ENCODE peak calls at places on chromosome 6, in four cellular contexts. L is K562, H is HepG2, E is WTC11. A is an unnamed sample.

GRCh38 chr6:102798631-102799030 is 1405.1 kb downstream of the GRIK2 start:
- DNase-seq in E (peak), H (no peak), L (no peak), A (peak)

GRCh38 chr6:116941727-116942126 is 64.7 kb downstream of the RFX6 start:
- DNase-seq in L (no peak), E (no peak), H (no peak), A (no peak)

GRCh38 chr6:16757332-16757731 is 3.9 kb downstream of the ATXN1 start:
- DNase-seq in E (no peak), L (no peak), H (no peak), A (no peak)

GRCh38 chr6:42009844-42010184 is 40.5 kb upstream of the TAF8 start:
- DNase-seq in E (no peak), L (peak), H (no peak), A (no peak)

GRCh38 chr6:113969888-113970807 is 800 bp downstream of the HDAC2 start:
- DNase-seq in L (peak), E (peak), H (peak), A (peak)

GRCh38 chr6:43509142-43509983 is 783 bp downstream of the LRRC73 start:
- DNase-seq in E (peak), L (peak), H (no peak), A (no peak)

GRCh38 chr6:153412519-153412918 is 281.4 kb upstream of the RGS17 start:
- DNase-seq in L (no peak), H (no peak), E (no peak), A (no peak)

GRCh38 chr6:15479761-15480160 is 183.1 kb downstream of the DTNBP1 start:
- DNase-seq in H (no peak), L (no peak), E (no peak), A (no peak)

GRCh38 chr6:109299695-109300564 is 82.3 kb downstream of the CD164 start:
- DNase-seq in L (no peak), H (no peak), E (no peak), A (no peak)

GRCh38 chr6:110328231-110328630 is 29.9 kb downstream of the METTL24 start:
- DNase-seq in E (no peak), H (no peak), L (no peak), A (no peak)

GRCh38 chr6:5127106-5127687 is 42.1 kb downstream of the PPP1R3G start:
- DNase-seq in L (no peak), H (no peak), E (no peak), A (no peak)

GRCh38 chr6:126919947-126920346 is 198.5 kb upstream of the RSPO3 start:
- DNase-seq in L (no peak), E (no peak), H (no peak), A (no peak)

GRCh38 chr6:32659856-32660595 is 6.4 kb downstream of the HLA-DQB1 start:
- DNase-seq in L (no peak), E (no peak), H (no peak), A (no peak)

GRCh38 chr6:118808794-118809668 is 84.9 kb upstream of the ASF1A start:
- DNase-seq in E (no peak), L (no peak), H (no peak), A (no peak)

GRCh38 chr6:129429953-129430352 is 280.0 kb downstream of the ARHGAP18 start:
- DNase-seq in E (no peak), L (no peak), H (no peak), A (peak)

GRCh38 chr6:28537065-28537464 is 11.4 kb downstream of the GPX5 start:
- DNase-seq in H (no peak), E (peak), L (no peak), A (no peak)

GRCh38 chr6:33147807-33148666 is 44.2 kb downstream of the COL11A2 start:
- DNase-seq in E (no peak), L (peak), H (peak), A (peak)

GRCh38 chr6:57267586-57268293 is 45.6 kb upstream of the RAB23 start:
- DNase-seq in H (peak), E (peak), L (peak), A (peak)

GRCh38 chr6:151067684-151068596 is 171.8 kb upstream of the AKAP12 start:
- DNase-seq in L (no peak), H (peak), E (no peak), A (no peak)

GRCh38 chr6:125512621-125513020 is 210.9 kb upstream of the HDDC2 start:
- DNase-seq in L (no peak), E (no peak), H (peak), A (peak)
- TF ChIP-seq ELF4 in L (no peak), E (no peak), H (no peak), A (no peak)

GRCh38 chr6:139204978-139205377 is 70.1 kb downstream of the HECA start:
- DNase-seq in H (no peak), E (no peak), L (no peak), A (no peak)
- TF ChIP-seq ELF4 in H (no peak), E (no peak), L (no peak), A (no peak)

GRCh38 chr6:53302678-53303360 is 45.9 kb downstream of the ELOVL5 start:
- DNase-seq in L (no peak), H (peak), E (no peak), A (no peak)
- TF ChIP-seq ELF4 in L (no peak), H (no peak), E (no peak), A (no peak)

GRCh38 chr6:30485236-30485635 is 4.1 kb upstream of the HLA-E start:
- DNase-seq in H (peak), L (no peak), E (no peak), A (no peak)

GRCh38 chr6:30489081-30490030 is at the start of gene HLA-E:
- DNase-seq in E (peak), H (peak), L (peak), A (peak)

GRCh38 chr6:30480536-30481156 is 8.7 kb upstream of the HLA-E start:
- DNase-seq in H (no peak), E (no peak), L (no peak), A (no peak)

GRCh38 chr6:30481213-30481964 is 7.9 kb upstream of the HLA-E start:
- DNase-seq in E (peak), L (no peak), H (no peak), A (no peak)

DNA sequence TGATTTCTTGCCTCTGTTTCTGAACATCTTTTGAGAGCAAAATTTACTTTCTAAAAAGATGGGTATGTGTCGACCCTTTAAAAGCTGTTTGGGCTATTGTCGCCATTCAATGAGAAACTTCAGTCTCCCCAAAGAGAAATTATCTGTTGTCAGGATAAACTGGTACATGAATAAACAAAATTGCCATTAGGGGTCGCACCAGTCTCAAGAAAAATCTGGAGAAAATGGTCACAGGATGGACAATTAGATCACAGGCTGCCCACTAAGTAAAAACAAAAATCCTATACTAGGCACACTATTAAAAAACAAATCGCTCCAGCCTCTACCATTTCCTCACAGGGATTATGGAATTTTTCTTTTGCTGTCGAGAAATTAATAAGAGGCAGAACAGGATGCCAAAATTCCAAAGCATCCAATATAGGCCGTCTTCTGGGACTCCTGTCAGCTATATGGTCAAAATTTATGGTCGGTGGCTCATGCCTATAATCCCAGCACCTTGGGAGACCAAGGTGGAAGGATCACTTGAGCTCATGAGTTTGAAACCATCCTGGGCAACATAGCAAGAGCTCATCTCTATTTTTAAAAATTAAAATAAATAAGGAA is 5.5 kb upstream of the HLA-E start:
- DNase-seq in H (peak), L (no peak), E (no peak), A (no peak)
- TF ChIP-seq ELF4 in H (no peak), L (no peak), E (no peak), A (no peak)

GRCh38 chr6:7264041-7264440 is 49.0 kb downstream of the SSR1 start:
- DNase-seq in E (no peak), L (no peak), H (no peak), A (no peak)

GRCh38 chr6:7262746-7263335 is 50.2 kb downstream of the SSR1 start:
- DNase-seq in E (no peak), H (no peak), L (no peak), A (no peak)

GRCh38 chr6:7262037-7262461 is 51.0 kb downstream of the SSR1 start:
- DNase-seq in L (peak), H (no peak), E (peak), A (no peak)

GRCh38 chr6:7260291-7261029 is 52.5 kb downstream of the SSR1 start:
- DNase-seq in H (no peak), L (no peak), E (no peak), A (no peak)

GRCh38 chr6:7261030-7261841 is 51.8 kb downstream of the SSR1 start:
- DNase-seq in L (peak), H (peak), E (peak), A (peak)
- TF ChIP-seq ELF4 in L (no peak), H (no peak), E (no peak), A (peak)

DNA sequence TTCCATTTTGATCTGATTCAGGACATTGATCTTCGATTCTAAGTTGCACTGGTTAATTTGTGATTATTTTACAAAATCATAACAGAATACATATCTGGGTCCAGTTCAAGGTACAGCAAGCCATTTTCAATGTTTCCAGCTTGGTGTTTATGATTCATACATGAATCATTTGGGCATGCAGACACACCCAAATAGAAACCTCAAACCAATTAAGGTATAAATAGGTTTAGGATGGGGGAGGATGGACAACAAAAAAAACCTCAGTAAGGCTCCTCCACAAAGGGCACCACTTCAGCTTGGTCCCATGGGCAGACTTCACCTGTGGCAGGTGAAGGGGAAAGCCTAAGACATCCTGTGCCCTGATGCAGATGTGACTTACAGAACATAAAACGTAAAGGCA is 192.7 kb downstream of the KHDC1L start:
- DNase-seq in H (no peak), E (no peak), L (no peak), A (no peak)
- TF ChIP-seq ELF4 in H (no peak), E (no peak), L (no peak), A (no peak)

GRCh38 chr6:6843057-6843627 is 254.6 kb downstream of the LY86 start:
- DNase-seq in L (no peak), H (no peak), E (no peak), A (no peak)
- TF ChIP-seq ELF4 in L (no peak), H (no peak), E (no peak), A (no peak)

GRCh38 chr6:135267085-135267484 is 86.0 kb downstream of the MYB start:
- DNase-seq in L (no peak), E (no peak), H (peak), A (no peak)

GRCh38 chr6:135265278-135265677 is 84.2 kb downstream of the MYB start:
- DNase-seq in E (no peak), H (no peak), L (no peak), A (no peak)

GRCh38 chr6:135268263-135268662 is 87.2 kb downstream of the MYB start:
- DNase-seq in L (no peak), H (no peak), E (no peak), A (no peak)

GRCh38 chr6:135268740-135269139 is 87.6 kb downstream of the MYB start:
- DNase-seq in H (no peak), E (no peak), L (no peak), A (no peak)

GRCh38 chr6:135266675-135267074 is 85.6 kb downstream of the MYB start:
- DNase-seq in E (no peak), H (no peak), L (no peak), A (no peak)
- TF ChIP-seq ELF4 in E (no peak), H (no peak), L (no peak), A (no peak)